ENCODE peak calls at places on chromosomes 4 and X, in six cellular contexts. B is endodermal cell, J is neural progenitor cell, A is neuronal stem cell, M is MM.1S, Y is H1. T is an unnamed sample.

GRCh38 chr4:30821275-30821674 is 101.1 kb downstream of the PCDH7 start:
- DNase-seq in B (no peak), J (no peak), A (no peak), M (no peak), Y (no peak), T (no peak)

GRCh38 chrX:48919947-48920712 is 1.3 kb upstream of the PIM2 start:
- DNase-seq in B (peak; percentile 36), J (no peak), A (no peak), M (no peak), Y (no peak), T (no peak)

GRCh38 chr4:13173974-13174373 is 310.2 kb downstream of the RAB28 start:
- DNase-seq in B (no peak), J (no peak), A (no peak), M (no peak), Y (no peak), T (no peak)

GRCh38 chr4:92234393-92235176 is 69.2 kb upstream of the GRID2 start:
- DNase-seq in B (no peak), J (no peak), A (no peak), M (no peak), Y (no peak), T (no peak)

GRCh38 chr4:137648531-137648930 is 116.2 kb upstream of the PCDH18 start:
- DNase-seq in B (no peak), J (no peak), A (no peak), M (no peak), Y (no peak), T (no peak)

GRCh38 chrX:110156167-110156754 is 153.3 kb downstream of the TMEM164 start:
- DNase-seq in B (no peak), J (no peak), A (no peak), M (peak; percentile 21), Y (no peak), T (peak; percentile 66)

GRCh38 chrX:45806410-45807121 is 605.9 kb upstream of the DIPK2B start:
- DNase-seq in B (no peak), J (no peak), A (no peak), M (no peak), Y (no peak), T (no peak)

GRCh38 chrX:46333550-46333949 is 211.7 kb downstream of the ZNF674 start:
- DNase-seq in B (no peak), J (no peak), A (no peak), M (no peak), Y (no peak), T (no peak)

GRCh38 chr4:143768007-143768591 is 67.6 kb upstream of the FREM3 start:
- DNase-seq in B (no peak), J (no peak), A (no peak), M (no peak), Y (no peak), T (no peak)

GRCh38 chrX:32451954-32452518 is 759.3 kb downstream of the DMD start:
- DNase-seq in B (no peak), J (no peak), A (no peak), M (no peak), Y (no peak), T (no peak)

GRCh38 chr4:8913121-8913857 is 41.6 kb upstream of the HMX1 start:
- DNase-seq in B (no peak), J (no peak), A (no peak), M (no peak), Y (peak; percentile 41), T (no peak)

GRCh38 chrX:125193921-125194320 is 125.8 kb upstream of the TEX13C start:
- DNase-seq in B (no peak), J (no peak), A (no peak), M (no peak), Y (no peak), T (no peak)

GRCh38 chrX:24494544-24495113 is 29.5 kb downstream of the PDK3 start:
- DNase-seq in B (no peak), J (peak; percentile 34), A (no peak), M (no peak), Y (no peak), T (no peak)

GRCh38 chrX:135974279-135974856 is 580 bp upstream of the MMGT1 start:
- DNase-seq in B (peak; percentile 89), J (peak; percentile 85), A (peak; percentile 54), M (peak; percentile 44), Y (peak; percentile 48), T (peak; percentile 86)

GRCh38 chrX:74242050-74242449 is 61.9 kb upstream of the ZCCHC13 start:
- DNase-seq in B (no peak), J (no peak), A (no peak), M (no peak), Y (no peak), T (no peak)

GRCh38 chr4:8835521-8836365 is 35.9 kb downstream of the HMX1 start:
- DNase-seq in B (peak; percentile 48), J (no peak), A (no peak), M (no peak), Y (peak; percentile 36), T (no peak)

GRCh38 chrX:66045894-66046293 is 6.0 kb upstream of the VSIG4 start:
- DNase-seq in B (no peak), J (no peak), A (no peak), M (no peak), Y (no peak), T (no peak)

GRCh38 chr4:112167790-112168189 is 22.5 kb downstream of the FAM241A start:
- DNase-seq in B (no peak), J (no peak), A (no peak), M (peak; percentile 77), Y (no peak), T (no peak)

DNA sequence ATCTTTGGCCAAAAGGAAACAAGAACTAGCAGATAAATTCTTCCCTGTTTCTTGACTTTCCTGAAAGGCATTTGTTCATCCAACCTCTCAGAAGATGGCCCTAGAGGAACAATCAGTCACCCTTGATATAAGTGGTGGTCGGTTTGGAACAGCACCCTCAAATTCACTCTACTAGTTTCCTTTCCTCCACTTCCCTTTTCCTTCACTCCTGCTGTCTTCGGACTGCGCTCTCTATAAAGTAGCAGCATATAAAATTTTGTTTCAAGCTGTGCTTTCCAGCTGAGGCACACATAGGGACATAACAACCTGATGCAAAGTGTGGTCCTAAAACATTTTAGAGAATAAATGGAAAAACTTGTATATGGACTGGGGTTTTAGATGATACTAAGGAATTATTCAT is 29.0 kb upstream of the MOB1B start:
- DNase-seq in B (no peak), J (no peak), A (no peak), M (no peak), Y (no peak), T (no peak)
- H3K9ac ChIP-seq in B (no peak overlapping the region), J (no peak overlapping the region), A (no peak overlapping the region), M (no peak overlapping the region), Y (no peak overlapping the region), T (no peak overlapping the region)

GRCh38 chrX:69221239-69222102 is 56.2 kb upstream of the PJA1 start:
- DNase-seq in B (peak; percentile 50), J (peak; percentile 70), A (peak; percentile 48), M (no peak), Y (peak; percentile 61), T (no peak)
- H3K9ac ChIP-seq in B (no peak overlapping the region), J (no peak overlapping the region), A (no peak overlapping the region), M (no peak overlapping the region), Y (no peak overlapping the region), T (no peak overlapping the region)

GRCh38 chr4:165330071-165330470 is 2.6 kb downstream of the MSMO1 start:
- DNase-seq in B (no peak), J (no peak), A (no peak), M (no peak), Y (no peak), T (no peak)

GRCh38 chr4:165332502-165332901 is 5.0 kb downstream of the MSMO1 start:
- DNase-seq in B (no peak), J (no peak), A (no peak), M (no peak), Y (no peak), T (no peak)

GRCh38 chr4:165330666-165331065 is 3.2 kb downstream of the MSMO1 start:
- DNase-seq in B (peak; percentile 49), J (no peak), A (no peak), M (no peak), Y (no peak), T (no peak)

GRCh38 chr4:165331316-165331715 is 3.8 kb downstream of the MSMO1 start:
- DNase-seq in B (no peak), J (no peak), A (no peak), M (no peak), Y (no peak), T (no peak)

DNA sequence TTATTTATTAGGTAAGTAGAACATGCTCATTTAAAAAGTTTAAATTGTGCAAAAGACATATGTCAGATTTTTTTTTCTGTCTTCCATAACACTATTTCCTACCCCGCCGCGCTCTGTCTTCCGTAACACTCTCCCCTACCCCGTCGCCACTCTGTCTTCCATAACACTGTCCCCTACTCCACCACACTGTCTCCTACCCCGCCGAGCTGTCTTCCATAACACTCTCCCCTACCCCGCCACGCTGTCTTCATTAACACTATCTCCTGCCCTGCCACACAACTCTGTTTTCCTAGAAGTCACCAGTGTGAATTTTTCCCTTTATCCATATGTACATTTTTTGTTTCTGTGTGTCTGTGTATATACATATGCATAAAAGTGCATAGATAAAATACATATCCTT is 4.4 kb downstream of the MSMO1 start:
- DNase-seq in B (peak; percentile 54), J (peak; percentile 34), A (no peak), M (no peak), Y (no peak), T (no peak)
- H3K9ac ChIP-seq in B (no peak overlapping the region), J (peak overlapping the region; percentile 18), A (no peak overlapping the region), M (no peak overlapping the region), Y (no peak overlapping the region), T (no peak overlapping the region)

GRCh38 chr4:3226467-3226866 is 22.5 kb upstream of the MSANTD1 start:
- DNase-seq in B (no peak), J (no peak), A (no peak), M (peak; percentile 48), Y (no peak), T (no peak)

GRCh38 chr4:3226944-3227343 is 22.0 kb upstream of the MSANTD1 start:
- DNase-seq in B (no peak), J (no peak), A (no peak), M (no peak), Y (no peak), T (no peak)

GRCh38 chr4:3228881-3229280 is 20.1 kb upstream of the MSANTD1 start:
- DNase-seq in B (no peak), J (no peak), A (no peak), M (no peak), Y (no peak), T (no peak)

GRCh38 chr4:3229328-3229727 is 19.6 kb upstream of the MSANTD1 start:
- DNase-seq in B (no peak), J (no peak), A (no peak), M (no peak), Y (no peak), T (no peak)

GRCh38 chr4:3227878-3228675 is 20.9 kb upstream of the MSANTD1 start:
- DNase-seq in B (no peak), J (no peak), A (no peak), M (no peak), Y (no peak), T (no peak)
- H3K9ac ChIP-seq in B (no peak overlapping the region), J (no peak overlapping the region), A (no peak overlapping the region), M (no peak overlapping the region), Y (no peak overlapping the region), T (no peak overlapping the region)

GRCh38 chr4:76623217-76624060 is 188.4 kb downstream of the SHROOM3 start:
- DNase-seq in B (no peak), J (no peak), A (no peak), M (no peak), Y (no peak), T (no peak)
- H3K9ac ChIP-seq in B (no peak overlapping the region), J (no peak overlapping the region), A (no peak overlapping the region), M (no peak overlapping the region), Y (no peak overlapping the region), T (no peak overlapping the region)

GRCh38 chr4:98938386-98938785 is 9.5 kb upstream of the EIF4E start:
- DNase-seq in B (no peak), J (no peak), A (no peak), M (no peak), Y (no peak), T (no peak)
- H3K9ac ChIP-seq in B (no peak overlapping the region), J (no peak overlapping the region), A (no peak overlapping the region), M (no peak overlapping the region), Y (no peak overlapping the region), T (no peak overlapping the region)